ENCODE peak calls at places on chromosomes 3 and 15, in six cellular contexts. R, X, T, P, K and U are unnamed samples.

GRCh38 chr15:100869151-100869999 is 10.3 kb upstream of the ALDH1A3 start:
- DNase-seq in P (peak), K (no peak), X (no peak), T (no peak), R (no peak), U (no peak)

GRCh38 chr3:7618606-7619005 is 757.7 kb downstream of the GRM7 start:
- DNase-seq in X (no peak), K (no peak), T (no peak), R (no peak), P (no peak), U (no peak)

GRCh38 chr15:70095387-70096214 is 2.1 kb downstream of the TLE3 start:
- DNase-seq in P (peak), X (peak), T (no peak), R (no peak), K (no peak), U (no peak)

GRCh38 chr15:99440029-99440428 is 125.8 kb upstream of the MEF2A start:
- DNase-seq in P (no peak), T (no peak), K (peak), X (no peak), R (no peak), U (no peak)

GRCh38 chr3:108312656-108313055 is 16.3 kb downstream of the HHLA2 start:
- DNase-seq in P (no peak), T (no peak), R (peak), X (peak), K (no peak), U (no peak)

GRCh38 chr3:153277029-153277428 is 115.0 kb downstream of the RAP2B start:
- DNase-seq in X (no peak), K (no peak), T (no peak), R (no peak), P (no peak), U (no peak)

GRCh38 chr15:36844453-36845094 is 255.8 kb downstream of the MEIS2 start:
- DNase-seq in T (no peak), P (no peak), R (peak), K (no peak), X (peak), U (no peak)

GRCh38 chr15:49686626-49687025 is 65.8 kb downstream of the DTWD1 start:
- DNase-seq in P (no peak), X (peak), R (peak), K (no peak), T (no peak), U (no peak)

GRCh38 chr15:39444729-39445470 is 136.0 kb upstream of the THBS1 start:
- DNase-seq in P (no peak), T (no peak), X (peak), R (no peak), K (no peak), U (peak)

GRCh38 chr3:103381286-103381685 is 946.5 kb downstream of the ZPLD1 start:
- DNase-seq in R (no peak), P (no peak), T (no peak), X (no peak), K (no peak), U (no peak)

GRCh38 chr15:34616613-34617012 is 33.2 kb upstream of the GOLGA8B start:
- DNase-seq in R (peak), X (peak), T (no peak), P (peak), K (no peak), U (no peak)

GRCh38 chr3:134267996-134268395 is 17.3 kb upstream of the RYK start:
- DNase-seq in K (no peak), X (no peak), R (no peak), P (no peak), T (no peak), U (no peak)

GRCh38 chr15:89575656-89576416 is 567 bp downstream of the TICRR start:
- DNase-seq in X (peak), K (no peak), P (peak), R (peak), T (no peak), U (no peak)

GRCh38 chr15:51094606-51095569 is at the start of gene TNFAIP8L3:
- DNase-seq in P (peak), T (no peak), K (no peak), X (peak), R (no peak), U (no peak)

GRCh38 chr15:51093865-51094605 is 671 bp downstream of the TNFAIP8L3 start:
- DNase-seq in K (no peak), T (no peak), X (peak), R (peak), P (peak), U (no peak)

GRCh38 chr15:51092480-51092879 is 2.2 kb downstream of the TNFAIP8L3 start:
- DNase-seq in K (no peak), T (no peak), X (no peak), P (no peak), R (no peak), U (no peak)

GRCh38 chr15:51095681-51096331 is 1.1 kb upstream of the TNFAIP8L3 start:
- DNase-seq in R (no peak), K (no peak), X (no peak), P (no peak), T (no peak), U (no peak)

DNA sequence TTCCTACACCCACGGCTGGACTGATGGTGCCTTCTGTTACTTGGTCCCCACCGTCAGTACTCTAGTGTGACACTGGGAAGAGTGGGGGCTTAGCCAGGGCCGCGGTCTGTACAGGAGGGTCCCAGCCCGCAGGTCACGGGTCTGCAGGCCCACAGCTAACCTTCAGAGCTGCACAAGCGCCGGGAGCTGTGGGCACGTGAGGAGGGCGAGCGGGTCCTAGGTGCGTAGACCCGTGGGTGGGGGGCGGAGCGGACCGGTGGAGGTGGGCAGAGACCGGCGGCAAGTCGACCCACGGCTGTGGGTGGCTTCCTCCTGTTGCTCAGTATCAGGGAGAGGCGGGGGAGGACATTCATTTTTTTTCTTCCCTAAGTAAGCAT is 1.2 kb downstream of the TNFAIP8L3 start:
- DNase-seq in T (no peak), K (no peak), R (no peak), X (no peak), P (no peak), U (no peak)
- H3K4me3 ChIP-seq in T (no peak), K (peak), R (peak), X (no peak), P (no peak), U (no peak)

GRCh38 chr15:28100516-28101195 is 1.5 kb upstream of the OCA2 start:
- DNase-seq in T (no peak), P (peak), R (no peak), K (no peak), X (no peak), U (no peak)

GRCh38 chr15:28097656-28098359 is 1.3 kb downstream of the OCA2 start:
- DNase-seq in P (no peak), R (no peak), T (no peak), K (no peak), X (no peak), U (no peak)

GRCh38 chr15:28098360-28098765 is 752 bp downstream of the OCA2 start:
- DNase-seq in T (no peak), P (no peak), X (no peak), K (no peak), R (no peak), U (no peak)

GRCh38 chr15:28099555-28100140 is 533 bp upstream of the OCA2 start:
- DNase-seq in K (no peak), R (no peak), T (no peak), P (no peak), X (no peak), U (no peak)

DNA sequence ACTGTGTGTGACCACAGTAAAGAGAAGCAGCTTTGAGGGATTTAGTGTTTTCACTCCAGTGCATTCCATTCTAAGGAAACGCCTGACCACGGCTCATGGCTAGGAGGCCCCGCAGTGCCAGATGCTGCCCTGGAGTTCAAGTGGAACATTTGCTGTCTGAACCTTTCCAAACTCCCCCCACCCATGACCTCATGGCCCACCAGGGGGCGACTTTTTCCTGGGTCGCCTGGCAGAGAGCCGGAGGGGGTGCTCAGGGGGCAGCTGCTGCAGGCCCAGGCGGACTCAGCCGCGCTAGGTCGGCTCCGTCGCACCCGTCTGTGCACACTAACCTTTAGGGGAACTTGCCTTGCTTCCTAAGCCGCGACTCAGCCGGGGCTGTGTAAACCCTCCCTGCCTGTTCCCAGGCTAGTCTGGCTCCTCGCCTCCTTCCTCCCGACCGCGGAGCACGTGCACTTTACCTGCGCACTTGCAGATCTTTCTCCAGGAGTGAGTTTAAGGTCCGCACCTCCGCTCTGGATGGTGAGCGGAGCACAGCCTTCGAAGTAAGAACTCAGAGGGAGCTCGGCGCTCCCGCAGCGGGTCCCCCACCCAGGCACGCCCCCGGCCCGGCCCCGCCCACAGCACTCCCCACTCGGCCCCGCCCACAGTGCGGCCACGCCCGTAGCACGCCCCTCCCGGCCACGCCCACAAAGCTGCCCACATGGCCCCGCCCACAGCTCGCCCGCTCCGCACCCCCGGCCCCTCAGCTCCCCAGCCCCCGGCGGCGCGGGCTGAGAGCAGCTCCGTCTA is at the start of gene OCA2:
- DNase-seq in P (peak), R (peak), X (peak), K (no peak), T (peak), U (peak)
- H3K4me3 ChIP-seq in P (no peak), R (peak), X (peak), K (no peak), T (peak), U (peak)

DNA sequence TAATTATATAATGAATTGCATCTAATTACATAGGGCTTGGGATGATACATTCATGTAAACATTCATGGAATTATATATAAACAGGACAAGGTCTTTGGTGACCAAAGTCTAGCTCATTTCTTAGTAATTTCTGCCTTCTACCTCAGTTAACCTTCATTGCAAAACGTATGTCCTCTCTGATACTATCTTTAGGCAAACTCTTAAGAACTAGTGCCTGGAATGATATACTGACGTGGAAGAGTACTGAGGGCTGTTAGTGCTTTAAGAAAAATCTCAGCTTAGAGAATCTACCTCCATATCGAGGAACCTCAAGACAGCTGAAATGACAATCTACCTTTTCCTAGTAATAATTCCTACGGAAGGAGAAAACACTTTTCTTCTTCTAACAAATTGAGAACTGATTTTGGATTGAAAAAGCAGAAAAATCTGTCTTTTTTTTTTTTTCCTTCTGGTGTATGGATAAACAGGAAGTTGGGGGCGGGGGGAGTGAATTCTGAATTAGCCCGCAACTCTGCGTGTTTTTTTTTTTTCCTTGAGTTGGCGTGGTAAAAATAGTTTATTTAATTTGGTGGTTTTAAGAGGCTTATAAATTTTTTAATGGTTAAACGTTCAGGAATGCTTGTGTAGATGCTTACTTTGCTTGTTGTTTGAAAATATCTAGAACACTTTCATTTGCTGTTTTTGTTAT is 43.2 kb downstream of the RARB start:
- DNase-seq in T (no peak), K (no peak), P (no peak), R (no peak), X (peak), U (no peak)
- H3K4me3 ChIP-seq in T (no peak), K (no peak), P (no peak), R (no peak), X (no peak), U (peak)

DNA sequence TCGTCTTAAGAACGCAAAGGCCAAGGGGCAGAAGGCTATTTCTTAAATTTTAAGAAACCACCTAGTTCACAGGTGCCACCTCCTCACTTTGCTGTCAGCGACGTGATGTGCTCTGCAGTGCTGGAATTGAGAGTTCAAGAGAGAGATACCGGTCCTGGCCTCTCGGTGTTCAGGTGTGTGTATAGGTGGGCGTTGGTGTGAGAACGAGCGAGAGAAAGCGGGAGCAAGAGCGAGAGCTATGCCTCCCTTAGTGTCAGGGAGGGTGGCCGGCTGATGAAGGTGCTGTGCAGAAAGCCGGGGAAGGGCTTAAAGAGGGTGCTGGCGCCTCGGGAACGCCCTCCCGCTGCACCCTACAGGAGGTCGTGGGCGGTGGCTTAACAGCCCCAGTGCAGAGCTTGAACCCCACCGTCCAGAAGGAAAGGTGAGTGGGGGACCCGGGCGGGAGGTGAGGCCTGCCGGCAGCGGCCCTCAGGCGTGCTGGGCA is 247.1 kb upstream of the TOPAZ1 start:
- DNase-seq in X (no peak), T (no peak), P (no peak), K (no peak), R (no peak), U (no peak)
- H3K4me3 ChIP-seq in X (peak), T (peak), P (no peak), K (peak), R (peak), U (no peak)

DNA sequence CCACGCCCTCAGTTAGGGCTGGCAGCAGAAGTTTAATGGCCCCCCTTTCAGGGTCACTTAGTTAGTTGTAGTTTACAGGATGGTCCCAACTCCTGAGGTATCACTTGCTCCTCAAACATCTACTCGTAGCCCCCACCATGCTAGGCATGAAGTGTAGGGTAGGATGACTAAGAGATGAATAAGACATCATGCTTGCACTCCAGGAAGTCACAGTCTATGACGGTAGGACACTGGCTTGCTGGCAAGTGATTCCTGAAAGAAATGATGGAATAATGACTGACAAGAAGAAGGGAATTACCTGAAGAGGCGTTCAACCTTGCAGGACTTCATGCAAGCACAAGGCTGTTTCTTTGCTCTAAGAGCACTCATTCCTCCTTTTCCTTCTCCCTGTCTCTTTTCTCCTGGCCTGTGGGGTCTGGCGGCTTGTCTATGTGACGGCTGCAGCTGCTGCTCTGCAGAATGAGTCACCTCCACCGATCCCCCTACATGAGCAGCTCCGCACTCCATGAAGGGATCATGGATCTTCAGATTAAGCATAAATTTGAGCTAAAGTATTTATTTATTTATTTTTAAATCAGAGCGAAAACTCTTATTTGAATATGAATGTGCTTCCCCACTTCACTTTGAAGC is 82.9 kb upstream of the BOC start:
- DNase-seq in T (no peak), X (no peak), K (no peak), R (no peak), P (no peak), U (no peak)
- H3K4me3 ChIP-seq in T (no peak), X (no peak), K (no peak), R (no peak), P (no peak), U (no peak)

GRCh38 chr3:194105292-194105691 is 30.7 kb upstream of the HES1 start:
- DNase-seq in K (no peak), X (no peak), R (no peak), P (no peak), T (no peak), U (no peak)
- H3K4me3 ChIP-seq in K (no peak), X (no peak), R (no peak), P (no peak), T (no peak), U (no peak)